ENCODE peak calls at places on chromosomes 12 and 14, in five cellular contexts. W is H7; V is fibroblast of the aortic adventitia; O is PC-9; A is stimulated activated CD4-positive, alpha-beta T cell treated with anti-CD3 and anti-CD28 coated beads, Interleukin-1b, Interleukin-23, amount 100 ng/mL, for 24 hours. S is an unnamed sample.

GRCh38 chr12:450438-450837 is 9.3 kb upstream of the B4GALNT3 start:
- DNase-seq in W (no peak), V (no peak), O (no peak), A (no peak), S (no peak)

GRCh38 chr12:33942172-33942571 is 80.1 kb upstream of the ALG10 start:
- DNase-seq in W (peak), V (no peak), O (no peak), A (no peak), S (no peak)

GRCh38 chr14:38016497-38016896 is 191.2 kb upstream of the SSTR1 start:
- DNase-seq in W (no peak), V (no peak), O (no peak), A (no peak), S (no peak)

GRCh38 chr12:12508612-12509011 is 54.1 kb downstream of the DUSP16 start:
- DNase-seq in W (no peak), V (peak), O (no peak), A (no peak), S (no peak)

GRCh38 chr12:47078733-47079364 is 572 bp upstream of the PCED1B start:
- DNase-seq in W (peak), V (no peak), O (no peak), A (peak), S (no peak)

GRCh38 chr12:18304609-18305008 is 43.3 kb downstream of the PIK3C2G start:
- DNase-seq in W (no peak), V (no peak), O (no peak), A (no peak), S (no peak)

GRCh38 chr12:58750484-58750883 is 169.8 kb downstream of the LRIG3 start:
- DNase-seq in W (no peak), V (peak), O (no peak), A (no peak), S (no peak)

GRCh38 chr12:116492703-116493324 is 66.4 kb upstream of the MAP1LC3B2 start:
- DNase-seq in W (no peak), V (peak), O (peak), A (no peak), S (no peak)

S was measured in trophoblast cell.